ENCODE peak calls at places on chromosomes 13 and 19, in five cellular contexts. One of them, this sample, is unnamed.

GRCh38 chr13:91894311-91894710 is 495.9 kb downstream of the GPC5 start:
- DNase-seq in trophoblast cell: no peak
- DNase-seq in mesenchymal stem cell: no peak
- DNase-seq in H1: no peak
- DNase-seq in neuronal stem cell: no peak
- DNase-seq in this sample: no peak

GRCh38 chr19:3324405-3324856 is 42.0 kb upstream of the NFIC start:
- DNase-seq in trophoblast cell: peak
- DNase-seq in mesenchymal stem cell: peak
- DNase-seq in H1: no peak
- DNase-seq in neuronal stem cell: no peak
- DNase-seq in this sample: peak

GRCh38 chr13:74206061-74206561 is 71.9 kb upstream of the KLF12 start:
- DNase-seq in trophoblast cell: peak
- DNase-seq in mesenchymal stem cell: peak
- DNase-seq in H1: no peak
- DNase-seq in neuronal stem cell: no peak
- DNase-seq in this sample: no peak

GRCh38 chr19:42081584-42082258 is 5.8 kb downstream of the ZNF574 start:
- DNase-seq in trophoblast cell: peak
- DNase-seq in mesenchymal stem cell: peak
- DNase-seq in H1: no peak
- DNase-seq in neuronal stem cell: no peak
- DNase-seq in this sample: no peak

GRCh38 chr13:106176103-106176502 is 359.4 kb downstream of the EFNB2 start:
- DNase-seq in trophoblast cell: no peak
- DNase-seq in mesenchymal stem cell: peak
- DNase-seq in H1: no peak
- DNase-seq in neuronal stem cell: no peak
- DNase-seq in this sample: no peak

GRCh38 chr19:4028334-4029246 is 21.1 kb downstream of the PIAS4 start:
- DNase-seq in trophoblast cell: no peak
- DNase-seq in mesenchymal stem cell: no peak
- DNase-seq in H1: no peak
- DNase-seq in neuronal stem cell: no peak
- DNase-seq in this sample: no peak

GRCh38 chr19:48415395-48415794 is 21.9 kb downstream of the GRIN2D start:
- DNase-seq in trophoblast cell: peak
- DNase-seq in mesenchymal stem cell: peak
- DNase-seq in H1: peak
- DNase-seq in neuronal stem cell: no peak
- DNase-seq in this sample: peak

GRCh38 chr13:33125821-33126570 is 109.8 kb downstream of the KL start:
- DNase-seq in trophoblast cell: peak
- DNase-seq in mesenchymal stem cell: peak
- DNase-seq in H1: peak
- DNase-seq in neuronal stem cell: peak
- DNase-seq in this sample: peak

GRCh38 chr13:105442941-105443340 is 1092.5 kb downstream of the EFNB2 start:
- DNase-seq in trophoblast cell: peak
- DNase-seq in mesenchymal stem cell: peak
- DNase-seq in H1: no peak
- DNase-seq in neuronal stem cell: no peak
- DNase-seq in this sample: no peak

GRCh38 chr19:16180611-16181010 is 4.6 kb upstream of the FAM32A start:
- DNase-seq in trophoblast cell: peak
- DNase-seq in mesenchymal stem cell: peak
- DNase-seq in H1: no peak
- DNase-seq in neuronal stem cell: no peak
- DNase-seq in this sample: no peak

GRCh38 chr19:5990289-5990797 is 12.4 kb upstream of the RANBP3 start:
- DNase-seq in trophoblast cell: peak
- DNase-seq in mesenchymal stem cell: no peak
- DNase-seq in H1: no peak
- DNase-seq in neuronal stem cell: no peak
- DNase-seq in this sample: peak

GRCh38 chr13:76293346-76293745 is 592.9 kb downstream of the KCTD12 start:
- DNase-seq in trophoblast cell: peak
- DNase-seq in mesenchymal stem cell: peak
- DNase-seq in H1: no peak
- DNase-seq in neuronal stem cell: no peak
- DNase-seq in this sample: no peak

GRCh38 chr13:113929628-113930615 is 44.0 kb downstream of the C13orf46 start:
- DNase-seq in trophoblast cell: no peak
- DNase-seq in mesenchymal stem cell: no peak
- DNase-seq in H1: no peak
- DNase-seq in neuronal stem cell: no peak
- DNase-seq in this sample: peak

GRCh38 chr19:18776736-18777135 is 14.4 kb downstream of the COMP start:
- DNase-seq in trophoblast cell: peak
- DNase-seq in mesenchymal stem cell: peak
- DNase-seq in H1: no peak
- DNase-seq in neuronal stem cell: no peak
- DNase-seq in this sample: no peak

GRCh38 chr13:90395348-90395747 is 952.1 kb upstream of the MIR17HG start:
- DNase-seq in trophoblast cell: no peak
- DNase-seq in mesenchymal stem cell: no peak
- DNase-seq in H1: no peak
- DNase-seq in neuronal stem cell: no peak
- DNase-seq in this sample: no peak

GRCh38 chr13:32222046-32222676 is 93.0 kb downstream of the ZAR1L start:
- DNase-seq in trophoblast cell: no peak
- DNase-seq in mesenchymal stem cell: no peak
- DNase-seq in H1: no peak
- DNase-seq in neuronal stem cell: no peak
- DNase-seq in this sample: no peak

GRCh38 chr19:3712663-3713531 is 4.7 kb downstream of the TJP3 start:
- DNase-seq in trophoblast cell: no peak
- DNase-seq in mesenchymal stem cell: no peak
- DNase-seq in H1: no peak
- DNase-seq in neuronal stem cell: no peak
- DNase-seq in this sample: no peak

GRCh38 chr19:51365211-51366049 is 758 bp downstream of the ETFB start:
- DNase-seq in trophoblast cell: peak
- DNase-seq in mesenchymal stem cell: peak
- DNase-seq in H1: no peak
- DNase-seq in neuronal stem cell: no peak
- DNase-seq in this sample: no peak

GRCh38 chr13:52118595-52118994 is 10.3 kb downstream of the NEK5 start:
- DNase-seq in trophoblast cell: no peak
- DNase-seq in mesenchymal stem cell: no peak
- DNase-seq in H1: no peak
- DNase-seq in neuronal stem cell: no peak
- DNase-seq in this sample: no peak

GRCh38 chr13:37263881-37264280 is 158.4 kb upstream of the CSNK1A1L start:
- DNase-seq in trophoblast cell: no peak
- DNase-seq in mesenchymal stem cell: no peak
- DNase-seq in H1: no peak
- DNase-seq in neuronal stem cell: no peak
- DNase-seq in this sample: no peak

GRCh38 chr19:17515408-17516149 is 4.1 kb downstream of the PGLS start:
- DNase-seq in trophoblast cell: peak
- DNase-seq in mesenchymal stem cell: no peak
- DNase-seq in H1: no peak
- DNase-seq in neuronal stem cell: no peak
- DNase-seq in this sample: no peak

GRCh38 chr19:16462757-16463250 is 9.0 kb downstream of the EPS15L1 start:
- DNase-seq in trophoblast cell: peak
- DNase-seq in mesenchymal stem cell: peak
- DNase-seq in H1: no peak
- DNase-seq in neuronal stem cell: no peak
- DNase-seq in this sample: no peak

GRCh38 chr13:39581177-39581576 is 21.8 kb downstream of the LHFPL6 start:
- DNase-seq in trophoblast cell: no peak
- DNase-seq in mesenchymal stem cell: no peak
- DNase-seq in H1: no peak
- DNase-seq in neuronal stem cell: no peak
- DNase-seq in this sample: no peak

GRCh38 chr13:97911311-97912138 is 42.0 kb upstream of the IPO5 start:
- DNase-seq in trophoblast cell: peak
- DNase-seq in mesenchymal stem cell: no peak
- DNase-seq in H1: no peak
- DNase-seq in neuronal stem cell: no peak
- DNase-seq in this sample: peak

GRCh38 chr19:46639356-46640061 is 3.5 kb upstream of the GNG8 start:
- DNase-seq in trophoblast cell: peak
- DNase-seq in mesenchymal stem cell: peak
- DNase-seq in H1: no peak
- DNase-seq in neuronal stem cell: no peak
- DNase-seq in this sample: no peak

GRCh38 chr13:96089749-96090239 is at the start of gene HS6ST3:
- DNase-seq in trophoblast cell: peak
- DNase-seq in mesenchymal stem cell: peak
- DNase-seq in H1: peak
- DNase-seq in neuronal stem cell: peak
- DNase-seq in this sample: peak

GRCh38 chr13:33612641-33613638 is 205.0 kb upstream of the RFC3 start:
- DNase-seq in trophoblast cell: no peak
- DNase-seq in mesenchymal stem cell: no peak
- DNase-seq in H1: no peak
- DNase-seq in neuronal stem cell: no peak
- DNase-seq in this sample: no peak

GRCh38 chr13:24777171-24777570 is 13.2 kb downstream of the RNF17 start:
- DNase-seq in trophoblast cell: no peak
- DNase-seq in mesenchymal stem cell: no peak
- DNase-seq in H1: no peak
- DNase-seq in neuronal stem cell: no peak
- DNase-seq in this sample: no peak

GRCh38 chr19:3801412-3802096 is 15.4 kb upstream of the MATK start:
- DNase-seq in trophoblast cell: peak
- DNase-seq in mesenchymal stem cell: no peak
- DNase-seq in H1: no peak
- DNase-seq in neuronal stem cell: peak
- DNase-seq in this sample: peak

GRCh38 chr19:14673088-14673487 is 1.6 kb downstream of the ADGRE3 start:
- DNase-seq in trophoblast cell: no peak
- DNase-seq in mesenchymal stem cell: no peak
- DNase-seq in H1: no peak
- DNase-seq in neuronal stem cell: no peak
- DNase-seq in this sample: no peak

DNA sequence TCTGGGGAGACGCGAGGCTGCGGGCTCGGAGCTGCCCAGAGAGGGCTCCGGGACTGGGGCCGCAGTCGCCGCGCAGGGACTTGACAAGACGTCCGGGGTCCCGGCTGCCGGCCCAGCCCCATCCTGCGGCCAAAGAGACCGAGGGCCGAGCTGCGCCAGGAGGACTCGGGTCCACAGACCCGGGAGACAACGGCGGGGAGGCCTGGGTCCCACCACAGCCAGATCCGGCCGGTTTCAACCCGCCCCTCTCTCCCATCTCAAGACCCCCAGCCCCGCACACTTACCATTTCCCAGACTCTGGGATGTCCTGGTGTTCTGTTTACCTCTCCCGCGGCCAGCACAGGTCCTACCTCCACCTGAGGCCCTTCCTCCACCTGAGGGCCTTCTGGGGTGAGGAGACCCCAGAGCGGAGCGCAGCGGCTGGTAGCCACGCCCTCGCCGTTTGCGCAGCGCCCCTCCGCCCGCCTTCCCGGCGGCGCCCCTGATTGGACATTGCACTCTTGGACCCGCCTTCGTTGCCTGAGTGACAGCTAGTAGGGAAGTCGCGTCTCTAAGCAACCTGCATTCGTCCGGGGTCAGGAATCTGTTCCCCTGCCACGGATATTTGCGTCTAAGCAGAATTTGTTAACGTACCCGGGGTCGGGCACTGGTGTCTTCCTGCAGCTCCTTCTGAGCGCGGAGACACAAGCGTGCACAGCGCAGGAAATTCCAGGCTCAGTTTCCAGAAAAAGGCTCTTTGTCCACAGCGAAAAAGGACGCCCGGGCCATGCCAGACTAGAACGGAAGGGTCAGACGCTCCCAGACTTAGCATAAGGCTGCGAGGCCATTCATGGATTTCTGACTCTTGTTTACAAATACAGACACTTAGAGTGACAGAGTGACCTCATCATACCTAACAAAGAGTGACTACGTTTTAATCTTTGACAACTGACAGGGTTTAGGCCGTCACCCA is at the start of gene ZNF709:
- DNase-seq in trophoblast cell: peak
- DNase-seq in mesenchymal stem cell: peak
- DNase-seq in H1: peak
- DNase-seq in neuronal stem cell: peak
- DNase-seq in this sample: peak
- H2BK12ac ChIP-seq in trophoblast cell: no peak
- H2BK12ac ChIP-seq in mesenchymal stem cell: no peak
- H2BK12ac ChIP-seq in H1: peak
- H2BK12ac ChIP-seq in neuronal stem cell: no peak
- H2BK12ac ChIP-seq in this sample: no peak

GRCh38 chr19:38506375-38506722 is 72.9 kb downstream of the RYR1 start:
- DNase-seq in trophoblast cell: no peak
- DNase-seq in mesenchymal stem cell: no peak
- DNase-seq in H1: no peak
- DNase-seq in neuronal stem cell: no peak
- DNase-seq in this sample: no peak
- H2AFZ ChIP-seq in trophoblast cell: no peak
- H2AFZ ChIP-seq in mesenchymal stem cell: no peak
- H2AFZ ChIP-seq in H1: no peak
- H2AFZ ChIP-seq in neuronal stem cell: no peak
- H2AFZ ChIP-seq in this sample: no peak

GRCh38 chr19:1856698-1857603 is 6.4 kb downstream of the KLF16 start:
- DNase-seq in trophoblast cell: peak
- DNase-seq in mesenchymal stem cell: peak
- DNase-seq in H1: no peak
- DNase-seq in neuronal stem cell: no peak
- DNase-seq in this sample: peak
- H3K9ac ChIP-seq in trophoblast cell: no peak
- H3K9ac ChIP-seq in mesenchymal stem cell: peak
- H3K9ac ChIP-seq in H1: no peak
- H3K9ac ChIP-seq in neuronal stem cell: peak
- H3K9ac ChIP-seq in this sample: no peak

GRCh38 chr13:26382843-26383242 is 128.9 kb downstream of the CDK8 start:
- DNase-seq in trophoblast cell: no peak
- DNase-seq in mesenchymal stem cell: no peak
- DNase-seq in H1: no peak
- DNase-seq in neuronal stem cell: no peak
- DNase-seq in this sample: no peak
- H2BK12ac ChIP-seq in trophoblast cell: no peak
- H2BK12ac ChIP-seq in mesenchymal stem cell: no peak
- H2BK12ac ChIP-seq in H1: no peak
- H2BK12ac ChIP-seq in neuronal stem cell: no peak
- H2BK12ac ChIP-seq in this sample: no peak

This sample was measured in H9.